ENCODE peak calls at places on chromosomes 13 and 19, in ten cellular contexts. D, Q, R, U, X, P, L, F, Z and W are unnamed samples.

GRCh38 chr19:41997121-41997850 is 3.3 kb upstream of the ATP1A3 start:
- DNase-seq in U (peak; percentile 47), D (peak; percentile 16), Q (peak; percentile 47), R (peak; percentile 53), L (peak; percentile 23), Z (no peak), P (no peak), F (no peak), X (no peak), W (peak; percentile 45)

GRCh38 chr19:42111384-42111783 is 20.9 kb downstream of the POU2F2 start:
- DNase-seq in L (peak; percentile 79), F (no peak), Q (no peak), D (peak; percentile 42), U (peak; percentile 52), X (no peak), P (no peak), R (no peak), Z (no peak), W (no peak)

GRCh38 chr13:69704311-69704710 is 403.3 kb upstream of the ATXN8OS start:
- DNase-seq in X (no peak), Q (no peak), R (no peak), D (no peak), L (peak; percentile 2), Z (no peak), F (no peak), P (no peak), U (no peak), W (peak; percentile 20)

GRCh38 chr19:17294051-17294891 is 9.0 kb downstream of the ABHD8 start:
- DNase-seq in F (no peak), U (no peak), Z (no peak), Q (no peak), L (no peak), D (no peak), X (peak; percentile 69), P (no peak), R (peak; percentile 72), W (no peak)

GRCh38 chr13:61466280-61466679 is 50.6 kb upstream of the PCDH20 start:
- DNase-seq in U (no peak), D (no peak), L (no peak), X (no peak), Q (no peak), F (no peak), Z (no peak), P (no peak), R (no peak), W (no peak)

GRCh38 chr19:50969413-50969760 is at the start of gene KLK6:
- DNase-seq in P (no peak), D (no peak), F (no peak), X (no peak), U (no peak), L (peak; percentile 95), Q (no peak), Z (no peak), R (no peak), W (no peak)

GRCh38 chr13:45473627-45474026 is 8.9 kb downstream of the COG3 start:
- DNase-seq in P (no peak), X (no peak), Z (no peak), L (no peak), F (no peak), U (no peak), D (peak; percentile 7), R (no peak), Q (no peak), W (peak; percentile 24)

GRCh38 chr13:98729526-98730057 is 22.9 kb downstream of the SLC15A1 start:
- DNase-seq in R (no peak), Q (no peak), U (no peak), L (no peak), F (no peak), Z (no peak), X (no peak), D (no peak), P (no peak), W (no peak)

DNA sequence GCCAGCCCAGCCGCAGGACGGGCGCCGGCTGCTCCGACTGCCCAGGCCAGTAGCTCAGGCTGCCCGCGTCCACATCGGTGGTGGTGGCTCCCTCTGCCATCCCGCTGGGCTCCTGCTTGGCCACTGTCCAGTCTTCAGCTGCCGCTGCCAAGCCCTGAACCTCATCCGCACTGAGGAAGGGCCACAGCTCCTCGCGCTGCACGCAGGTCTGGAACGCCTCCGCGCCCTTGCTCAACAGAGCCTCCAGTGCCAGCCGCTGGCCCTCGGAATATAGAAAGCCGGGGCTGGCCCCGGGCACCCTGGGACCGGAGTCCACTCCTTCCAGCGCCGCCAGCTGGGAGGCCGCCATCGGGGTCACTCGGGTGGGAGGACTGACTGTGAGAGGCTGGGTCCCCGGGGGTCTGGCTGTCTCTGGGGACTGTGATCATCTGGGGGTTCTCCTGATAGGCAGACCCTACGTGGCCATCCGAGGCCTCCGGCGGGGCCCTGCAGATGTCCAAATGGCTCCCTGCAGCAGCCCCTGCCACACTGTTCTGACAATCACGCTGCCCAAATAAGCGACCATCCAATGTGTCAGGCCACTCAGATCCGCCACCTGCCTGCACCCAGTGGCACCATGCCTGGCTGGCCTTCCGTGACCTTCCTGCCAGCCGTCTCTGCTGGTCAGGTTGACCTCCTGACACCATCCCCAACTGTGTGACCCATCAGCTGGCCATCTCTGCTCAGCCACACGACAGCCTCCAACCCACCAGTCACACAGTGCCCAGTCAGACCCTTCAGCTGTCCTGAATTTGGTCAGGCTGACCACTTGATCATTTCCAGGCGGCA is 1.6 kb downstream of the FAM83E start:
- DNase-seq in U (no peak), L (no peak), R (peak; percentile 78), X (peak; percentile 86), F (no peak), P (no peak), D (no peak), Q (no peak), Z (no peak), W (no peak)
- TF ChIP-seq CTCF in U (no peak), L (no peak), R (no peak), X (no peak), F (no peak), P (no peak), D (no peak), Q (no peak), Z (no peak), W (no peak)

GRCh38 chr19:43708716-43709115 is 7.2 kb upstream of the IRGC start:
- DNase-seq in U (no peak), Z (no peak), D (no peak), X (no peak), Q (no peak), L (no peak), P (no peak), R (no peak), F (no peak), W (no peak)

GRCh38 chr19:43711751-43712355 is 4.0 kb upstream of the IRGC start:
- DNase-seq in P (no peak), R (no peak), F (no peak), Q (no peak), U (no peak), Z (no peak), L (peak; percentile 24), D (no peak), X (no peak), W (no peak)

GRCh38 chr19:43718627-43719377 is 2.9 kb downstream of the IRGC start:
- DNase-seq in P (no peak), D (no peak), U (no peak), X (no peak), R (no peak), Z (no peak), Q (no peak), F (no peak), L (no peak), W (no peak)

GRCh38 chr19:43715776-43716175 is at the start of gene IRGC:
- DNase-seq in Q (no peak), L (no peak), D (no peak), U (no peak), F (no peak), R (no peak), X (no peak), Z (no peak), P (no peak), W (no peak)

DNA sequence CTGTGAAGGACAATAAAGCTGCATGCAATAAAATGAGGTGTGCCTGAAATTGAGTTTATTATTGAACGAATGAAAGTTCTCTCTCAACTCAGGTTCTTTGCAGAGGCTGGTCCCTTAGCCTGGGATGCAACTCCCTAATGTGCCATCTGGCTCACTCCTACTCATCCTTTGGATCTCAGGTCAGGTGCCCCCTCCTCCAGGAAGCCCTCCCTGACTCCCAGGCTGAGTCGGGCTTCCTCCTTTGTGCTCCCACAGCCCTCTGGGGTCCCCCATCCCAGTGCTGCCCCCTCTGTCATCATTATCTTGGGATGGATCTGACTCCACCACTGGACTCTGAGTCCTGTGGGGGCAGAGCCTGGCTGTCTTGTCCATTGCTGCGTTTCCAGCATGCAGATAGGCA is 2.7 kb upstream of the IRGC start:
- DNase-seq in P (no peak), L (no peak), F (no peak), U (no peak), X (no peak), Z (no peak), R (no peak), Q (no peak), D (no peak), W (no peak)
- H3K4me3 ChIP-seq in P (no peak overlapping the region), L (no peak overlapping the region), F (no peak overlapping the region), U (no peak overlapping the region), X (no peak overlapping the region), Z (no peak overlapping the region), R (no peak overlapping the region), Q (no peak overlapping the region), D (no peak overlapping the region), W (no peak overlapping the region)

GRCh38 chr13:85535306-85535705 is 263.9 kb downstream of the SLITRK6 start:
- DNase-seq in F (no peak), D (no peak), Q (no peak), R (no peak), Z (no peak), P (no peak), U (no peak), X (no peak), L (no peak), W (no peak)

GRCh38 chr13:85541476-85541875 is 257.7 kb downstream of the SLITRK6 start:
- DNase-seq in P (no peak), U (no peak), L (no peak), Q (no peak), D (no peak), X (no peak), Z (no peak), F (no peak), R (no peak), W (no peak)

GRCh38 chr13:85536706-85537105 is 262.5 kb downstream of the SLITRK6 start:
- DNase-seq in Z (no peak), U (no peak), R (no peak), X (no peak), F (no peak), Q (no peak), D (no peak), L (peak; percentile 11), P (no peak), W (peak; percentile 22)

GRCh38 chr13:85543144-85543543 is 256.1 kb downstream of the SLITRK6 start:
- DNase-seq in R (no peak), P (no peak), X (no peak), D (no peak), Q (no peak), Z (no peak), L (peak; percentile 60), F (no peak), U (peak; percentile 47), W (peak; percentile 41)

GRCh38 chr13:85538957-85539356 is 260.3 kb downstream of the SLITRK6 start:
- DNase-seq in F (no peak), U (no peak), Q (no peak), D (no peak), Z (no peak), R (no peak), P (no peak), X (no peak), L (peak; percentile 18), W (no peak)
- TF ChIP-seq CTCF in F (no peak), U (no peak), Q (no peak), D (no peak), Z (no peak), R (no peak), P (no peak), X (no peak), L (no peak), W (no peak)

DNA sequence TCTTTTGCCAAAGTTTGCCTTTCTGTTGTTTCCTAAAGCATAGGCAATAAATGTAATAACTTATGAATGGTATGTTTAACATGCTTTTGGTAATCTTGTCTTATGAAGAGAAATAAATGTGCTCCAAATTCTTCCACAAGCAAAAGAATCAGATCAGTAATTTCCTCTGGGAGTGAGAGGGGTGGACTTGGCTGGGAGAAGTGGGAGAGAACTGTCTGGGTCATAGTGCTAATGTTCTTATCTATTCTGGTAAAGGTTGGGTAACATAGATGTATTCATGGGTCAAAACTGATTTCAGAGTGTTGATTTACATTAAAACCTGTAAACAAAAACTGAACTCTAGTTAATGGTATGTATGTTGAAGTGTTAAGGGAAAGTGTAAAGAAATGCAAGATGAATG is 211.6 kb upstream of the IRS2 start:
- DNase-seq in Q (no peak), F (no peak), P (no peak), R (no peak), Z (no peak), X (no peak), U (no peak), D (no peak), L (no peak), W (no peak)
- H3K4me3 ChIP-seq in Q (no peak overlapping the region), F (no peak overlapping the region), P (no peak overlapping the region), R (no peak overlapping the region), Z (no peak overlapping the region), X (no peak overlapping the region), U (no peak overlapping the region), D (no peak overlapping the region), L (no peak overlapping the region), W (no peak overlapping the region)